ENCODE peak calls at places on chromosomes 4 and X, in eight cellular contexts. W is T-helper 2 cell; O is BE2C; P is cardiac fibroblast; C is activated naive CD8-positive, alpha-beta T cell treated with anti-CD3 and anti-CD28 coated beads, Interleukin-2, amount 50 U/mL, for 16 hours; X is stimulated activated CD8-positive, alpha-beta memory T cell treated with anti-CD3 and anti-CD28 coated beads, Interleukin-12 subunit alpha, Interleukin-12 subunit beta, amount 100 ng/mL, for 4 hours; E is stimulated activated CD4-positive, alpha-beta T cell treated with anti-CD3 and anti-CD28 coated beads, Interleukin-12 subunit alpha, Interleukin-12 subunit beta, amount 100 ng/mL, for 24 hours; Z is NCI-H2029. S is an unnamed sample.

GRCh38 chr4:153153339-153153851 is 50.8 kb upstream of the TRIM2 start:
- DNase-seq in E (peak; percentile 54), X (peak; percentile 46), P (peak; percentile 18), O (peak; percentile 75), Z (peak; percentile 46), W (peak; percentile 56), C (peak; percentile 32), S (no peak)

GRCh38 chr4:121736735-121737351 is 28.1 kb downstream of the SMIM43 start:
- DNase-seq in Z (no peak), C (no peak), W (no peak), O (peak; percentile 55), E (no peak), X (no peak), P (peak; percentile 69), S (no peak)

GRCh38 chr4:71025654-71026053 is 32.2 kb downstream of the DCK start:
- DNase-seq in W (no peak), P (no peak), E (no peak), Z (no peak), C (no peak), X (no peak), O (no peak), S (no peak)

GRCh38 chr4:189615217-189615663 is 325.4 kb upstream of the FRG1 start:
- DNase-seq in Z (no peak), X (no peak), P (no peak), C (no peak), W (no peak), E (no peak), O (no peak), S (no peak)

GRCh38 chrX:132401935-132402334 is 86.9 kb downstream of the MBNL3 start:
- DNase-seq in X (no peak), P (no peak), W (no peak), C (no peak), E (no peak), Z (peak; percentile 2), O (no peak), S (no peak)

GRCh38 chr4:169137555-169137920 is 127.5 kb upstream of the CBR4 start:
- DNase-seq in Z (no peak), P (no peak), W (no peak), E (no peak), C (no peak), X (no peak), O (no peak), S (no peak)

GRCh38 chr4:174538123-174538875 is 16.0 kb upstream of the HPGD start:
- DNase-seq in P (no peak), E (no peak), W (no peak), O (no peak), X (no peak), C (no peak), Z (peak; percentile 43), S (no peak)

GRCh38 chr4:127686656-127687055 is 43.5 kb upstream of the SLC25A31 start:
- DNase-seq in P (no peak), W (no peak), E (no peak), X (no peak), C (no peak), Z (no peak), O (no peak), S (no peak)

GRCh38 chr4:81194286-81194685 is 20.7 kb downstream of the PRKG2 start:
- DNase-seq in X (no peak), O (no peak), C (no peak), P (no peak), Z (no peak), E (no peak), W (no peak), S (no peak)

GRCh38 chr4:80138556-80139538 is 58.5 kb upstream of the PRDM8 start:
- DNase-seq in E (peak; percentile 29), C (peak; percentile 8), W (no peak), X (no peak), Z (no peak), P (no peak), O (no peak), S (no peak)

GRCh38 chr4:161336016-161336415 is 827.8 kb downstream of the FSTL5 start:
- DNase-seq in O (no peak), W (no peak), X (no peak), C (no peak), P (no peak), E (no peak), Z (no peak), S (no peak)

GRCh38 chrX:36787787-36788186 is 220.4 kb upstream of the FAM47C start:
- DNase-seq in E (no peak), W (no peak), P (no peak), Z (no peak), C (no peak), O (no peak), X (no peak), S (no peak)

GRCh38 chrX:123121241-123121640 is 62.8 kb upstream of the GRIA3 start:
- DNase-seq in X (no peak), E (no peak), Z (no peak), P (no peak), W (no peak), C (no peak), O (no peak), S (no peak)

GRCh38 chrX:123081766-123082165 is 102.3 kb upstream of the GRIA3 start:
- DNase-seq in E (no peak), X (no peak), P (no peak), O (no peak), W (no peak), Z (no peak), C (no peak), S (no peak)

GRCh38 chr4:146224331-146224966 is 10.1 kb downstream of the REELD1 start:
- DNase-seq in Z (no peak), W (no peak), X (no peak), P (peak; percentile 60), E (no peak), C (no peak), O (no peak), S (no peak)

S was measured in mesenteric fat pad.